ENCODE peak calls at places on chromosomes 1 and 21, in seven cellular contexts. R, Q, A, K, D, N and L are unnamed samples.

GRCh38 chr1:31625561-31626272 is 8.2 kb downstream of the HCRTR1 start:
- DNase-seq in R (no peak), Q (no peak), A (no peak), K (no peak), D (no peak), N (peak; percentile 40), L (no peak)

GRCh38 chr1:28530456-28530855 is 22.4 kb upstream of the TRNAU1AP start:
- DNase-seq in R (no peak), Q (no peak), A (no peak), K (no peak), D (no peak), N (no peak), L (no peak)

GRCh38 chr1:166410083-166410385 is 243.2 kb upstream of the FAM78B start:
- DNase-seq in R (no peak), Q (no peak), A (no peak), K (no peak), D (no peak), N (no peak), L (no peak)

GRCh38 chr1:85607126-85607912 is 26.8 kb downstream of the CCN1 start:
- DNase-seq in R (peak; percentile 30), Q (no peak), A (no peak), K (no peak), D (peak; percentile 100), N (no peak), L (no peak)

GRCh38 chr1:8364528-8365442 is 46.9 kb downstream of the SLC45A1 start:
- DNase-seq in R (no peak), Q (peak; percentile 71), A (peak; percentile 52), K (peak; percentile 94), D (no peak), N (no peak), L (peak; percentile 39)

GRCh38 chr1:187415065-187415464 is 586.3 kb downstream of the PLA2G4A start:
- DNase-seq in R (no peak), Q (no peak), A (no peak), K (no peak), D (no peak), N (no peak), L (no peak)

GRCh38 chr1:240765732-240766363 is 153.9 kb upstream of the GREM2 start:
- DNase-seq in R (no peak), Q (no peak), A (no peak), K (no peak), D (peak; percentile 84), N (no peak), L (no peak)

GRCh38 chr21:38743772-38744529 is 61.8 kb upstream of the ETS2 start:
- DNase-seq in R (no peak), Q (peak; percentile 23), A (no peak), K (no peak), D (no peak), N (peak; percentile 62), L (no peak)

GRCh38 chr1:24343412-24344089 is 24.4 kb downstream of the GRHL3 start:
- DNase-seq in R (no peak), Q (no peak), A (no peak), K (no peak), D (no peak), N (no peak), L (no peak)

GRCh38 chr21:39363607-39364555 is 15.0 kb upstream of the HMGN1 start:
- DNase-seq in R (no peak), Q (no peak), A (no peak), K (no peak), D (no peak), N (no peak), L (no peak)

GRCh38 chr1:21939650-21940374 is 2.7 kb upstream of the HSPG2 start:
- DNase-seq in R (peak; percentile 79), Q (peak; percentile 89), A (peak; percentile 86), K (peak; percentile 96), D (peak; percentile 71), N (peak; percentile 86), L (peak; percentile 94)

GRCh38 chr1:203328714-203329122 is 22.2 kb downstream of the FMOD start:
- DNase-seq in R (peak; percentile 54), Q (no peak), A (no peak), K (no peak), D (no peak), N (peak; percentile 76), L (no peak)

GRCh38 chr1:224534731-224535130 is 81.4 kb upstream of the CNIH3 start:
- DNase-seq in R (no peak), Q (no peak), A (no peak), K (no peak), D (no peak), N (no peak), L (no peak)

GRCh38 chr1:214117780-214118179 is 130.0 kb downstream of the PROX1 start:
- DNase-seq in R (no peak), Q (no peak), A (no peak), K (no peak), D (no peak), N (no peak), L (no peak)

GRCh38 chr1:173048629-173049326 is 2.0 kb downstream of the TNFSF18 start:
- DNase-seq in R (no peak), Q (no peak), A (no peak), K (no peak), D (no peak), N (no peak), L (no peak)

GRCh38 chr1:186775881-186776560 is 52.7 kb upstream of the PLA2G4A start:
- DNase-seq in R (no peak), Q (no peak), A (no peak), K (no peak), D (no peak), N (no peak), L (no peak)

GRCh38 chr1:65232402-65233122 is 76.8 kb upstream of the DNAJC6 start:
- DNase-seq in R (no peak), Q (no peak), A (no peak), K (no peak), D (no peak), N (no peak), L (no peak)

GRCh38 chr1:60564196-60564595 is 490.6 kb upstream of the C1orf87 start:
- DNase-seq in R (no peak), Q (no peak), A (no peak), K (no peak), D (no peak), N (no peak), L (no peak)

GRCh38 chr1:42736152-42736551 is 3.9 kb downstream of the CLDN19 start:
- DNase-seq in R (no peak), Q (no peak), A (no peak), K (no peak), D (no peak), N (peak; percentile 59), L (no peak)

GRCh38 chr1:68168545-68169065 is 63.7 kb downstream of the WLS start:
- DNase-seq in R (no peak), Q (no peak), A (no peak), K (no peak), D (no peak), N (no peak), L (no peak)

GRCh38 chr1:27655151-27655929 is 16.7 kb downstream of the IFI6 start:
- DNase-seq in R (no peak), Q (no peak), A (no peak), K (no peak), D (no peak), N (no peak), L (peak; percentile 41)

DNA sequence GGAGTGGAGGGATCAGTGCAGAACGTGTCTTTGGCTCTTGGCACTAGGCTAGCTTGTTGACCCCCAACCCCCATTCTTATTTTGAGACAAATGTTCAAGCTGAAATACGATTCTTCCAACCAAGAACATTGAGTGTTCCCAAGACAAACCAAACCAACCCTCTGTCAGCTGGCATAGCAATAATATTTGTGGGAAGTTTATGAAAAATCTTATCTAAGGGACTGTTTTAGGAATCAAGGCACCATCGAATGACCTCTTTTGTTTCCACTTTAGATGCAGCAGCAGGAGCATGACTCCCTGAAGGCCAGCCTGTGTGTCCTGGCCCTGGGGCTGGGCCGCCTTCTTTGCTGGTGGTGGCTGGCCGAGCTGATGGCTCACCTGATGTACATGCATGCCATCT is 89.2 kb downstream of the HHAT start:
- DNase-seq in R (no peak), Q (no peak), A (no peak), K (no peak), D (no peak), N (no peak), L (no peak)
- H3K4me3 ChIP-seq in R (no peak overlapping the region), Q (no peak overlapping the region), A (no peak overlapping the region), K (no peak overlapping the region), D (no peak overlapping the region), N (no peak overlapping the region), L (no peak overlapping the region)

GRCh38 chr1:111600886-111601386 is 18.7 kb upstream of the RAP1A start:
- DNase-seq in R (no peak), Q (no peak), A (no peak), K (no peak), D (no peak), N (no peak), L (no peak)
- H3K4me1 ChIP-seq in R (peaks cover 27% of the 10 kb centered on the region), Q (peaks cover 10% of the 10 kb centered on the region), A (no peaks in the 10 kb centered on the region), K (peaks cover 66% of the 10 kb centered on the region), D (peaks cover 17% of the 10 kb centered on the region), N (peaks cover 8% of the 10 kb centered on the region), L (peaks cover 2% of the 10 kb centered on the region)

GRCh38 chr1:161771166-161771565 is 5.0 kb downstream of the ATF6 start:
- DNase-seq in R (no peak), Q (no peak), A (no peak), K (no peak), D (no peak), N (no peak), L (no peak)

GRCh38 chr1:161772397-161772796 is 6.3 kb downstream of the ATF6 start:
- DNase-seq in R (no peak), Q (no peak), A (no peak), K (no peak), D (no peak), N (no peak), L (no peak)

GRCh38 chr1:161773791-161774190 is 7.7 kb downstream of the ATF6 start:
- DNase-seq in R (no peak), Q (no peak), A (no peak), K (no peak), D (no peak), N (no peak), L (no peak)

GRCh38 chr1:161770250-161770649 is 4.1 kb downstream of the ATF6 start:
- DNase-seq in R (no peak), Q (no peak), A (no peak), K (no peak), D (no peak), N (no peak), L (no peak)

GRCh38 chr1:161771973-161772372 is 5.9 kb downstream of the ATF6 start:
- DNase-seq in R (no peak), Q (no peak), A (no peak), K (no peak), D (no peak), N (no peak), L (no peak)
- H3K4me3 ChIP-seq in R (no peak overlapping the region), Q (no peak overlapping the region), A (no peak overlapping the region), K (no peak overlapping the region), D (no peak overlapping the region), N (no peak overlapping the region), L (no peak overlapping the region)

DNA sequence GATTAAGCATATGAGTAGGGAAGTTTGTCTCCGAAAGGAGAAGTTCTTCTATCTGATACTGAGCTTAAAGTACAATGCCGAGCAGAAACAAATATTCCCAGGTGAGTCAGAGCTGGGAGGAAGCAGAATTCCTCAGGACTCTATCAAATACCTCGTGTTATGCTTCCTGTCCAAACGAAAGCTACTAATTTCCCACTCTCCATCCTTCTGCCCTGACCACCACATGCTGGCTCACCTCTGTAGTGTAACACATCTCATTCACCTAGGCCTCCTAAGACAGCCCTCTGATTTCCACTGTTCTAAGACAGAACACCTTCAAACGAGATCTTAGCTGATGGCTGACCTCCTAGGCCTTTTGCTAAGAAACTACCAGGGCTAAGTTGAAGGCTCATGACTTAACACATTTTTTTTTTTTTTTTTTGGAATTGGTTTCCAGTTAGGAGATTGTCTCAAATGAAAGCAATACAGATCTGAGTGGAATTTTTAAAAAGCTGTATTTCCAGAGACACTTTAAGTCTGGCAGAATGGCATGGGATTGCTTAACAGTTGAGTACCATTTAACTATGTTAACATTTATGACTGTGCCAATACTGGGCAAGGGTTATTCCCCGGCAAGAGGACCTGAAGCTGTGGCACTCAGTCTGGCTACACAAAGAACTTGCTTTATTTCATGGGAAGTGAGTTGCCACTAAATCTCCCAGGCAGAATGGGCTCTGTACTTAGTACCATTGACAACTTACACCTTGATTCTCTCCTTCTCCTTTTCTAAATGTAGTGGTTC is 583.4 kb downstream of the DPYD start:
- DNase-seq in R (no peak), Q (no peak), A (no peak), K (no peak), D (no peak), N (no peak), L (no peak)
- H3K4me1 ChIP-seq in R (no peaks in the 10 kb centered on the region), Q (peaks cover 6% of the 10 kb centered on the region), A (no peaks in the 10 kb centered on the region), K (no peaks in the 10 kb centered on the region), D (no peaks in the 10 kb centered on the region), N (no peaks in the 10 kb centered on the region), L (peaks cover 4% of the 10 kb centered on the region)